ENCODE peak calls at places on chromosome 10, in seven cellular contexts. One of them, this sample, is unnamed.

GRCh38 chr10:13987472-13987871 is 343.3 kb downstream of the FRMD4A start:
- DNase-seq in breast epithelium: no peak
- DNase-seq in neural progenitor cell: no peak
- DNase-seq in progenitor cell of endocrine pancreas: no peak
- DNase-seq in amygdala: no peak
- DNase-seq in HFFc6: peak
- DNase-seq in activated T-helper 9 cell treated with anti-CD3 and anti-CD28 coated beads, Interleukin-2, amount 50 U/mL, for 16 hours: no peak
- DNase-seq in this sample: no peak

GRCh38 chr10:110219884-110220283 is 12.5 kb downstream of the MXI1 start:
- DNase-seq in breast epithelium: no peak
- DNase-seq in neural progenitor cell: no peak
- DNase-seq in progenitor cell of endocrine pancreas: no peak
- DNase-seq in amygdala: no peak
- DNase-seq in HFFc6: no peak
- DNase-seq in activated T-helper 9 cell treated with anti-CD3 and anti-CD28 coated beads, Interleukin-2, amount 50 U/mL, for 16 hours: no peak
- DNase-seq in this sample: no peak

GRCh38 chr10:122141821-122142651 is 129.1 kb upstream of the BTBD16 start:
- DNase-seq in breast epithelium: no peak
- DNase-seq in neural progenitor cell: no peak
- DNase-seq in progenitor cell of endocrine pancreas: no peak
- DNase-seq in amygdala: peak
- DNase-seq in HFFc6: peak
- DNase-seq in activated T-helper 9 cell treated with anti-CD3 and anti-CD28 coated beads, Interleukin-2, amount 50 U/mL, for 16 hours: no peak
- DNase-seq in this sample: peak

GRCh38 chr10:46329690-46330016 is 42.9 kb downstream of the ANTXRL start:
- DNase-seq in breast epithelium: no peak
- DNase-seq in neural progenitor cell: no peak
- DNase-seq in progenitor cell of endocrine pancreas: no peak
- DNase-seq in amygdala: no peak
- DNase-seq in HFFc6: no peak
- DNase-seq in activated T-helper 9 cell treated with anti-CD3 and anti-CD28 coated beads, Interleukin-2, amount 50 U/mL, for 16 hours: no peak
- DNase-seq in this sample: peak

GRCh38 chr10:125824736-125825135 is 1.4 kb downstream of the BCCIP start:
- DNase-seq in breast epithelium: no peak
- DNase-seq in neural progenitor cell: no peak
- DNase-seq in progenitor cell of endocrine pancreas: no peak
- DNase-seq in amygdala: no peak
- DNase-seq in HFFc6: peak
- DNase-seq in activated T-helper 9 cell treated with anti-CD3 and anti-CD28 coated beads, Interleukin-2, amount 50 U/mL, for 16 hours: no peak
- DNase-seq in this sample: no peak

GRCh38 chr10:76036410-76036940 is 605.1 kb downstream of the LRMDA start:
- DNase-seq in breast epithelium: peak
- DNase-seq in neural progenitor cell: peak
- DNase-seq in progenitor cell of endocrine pancreas: peak
- DNase-seq in amygdala: peak
- DNase-seq in HFFc6: peak
- DNase-seq in activated T-helper 9 cell treated with anti-CD3 and anti-CD28 coated beads, Interleukin-2, amount 50 U/mL, for 16 hours: peak
- DNase-seq in this sample: peak

GRCh38 chr10:102509387-102509786 is 5.6 kb downstream of the SUFU start:
- DNase-seq in breast epithelium: no peak
- DNase-seq in neural progenitor cell: no peak
- DNase-seq in progenitor cell of endocrine pancreas: no peak
- DNase-seq in amygdala: no peak
- DNase-seq in HFFc6: peak
- DNase-seq in activated T-helper 9 cell treated with anti-CD3 and anti-CD28 coated beads, Interleukin-2, amount 50 U/mL, for 16 hours: no peak
- DNase-seq in this sample: no peak

GRCh38 chr10:53025172-53025651 is 252.6 kb upstream of the MBL2 start:
- DNase-seq in breast epithelium: no peak
- DNase-seq in neural progenitor cell: no peak
- DNase-seq in progenitor cell of endocrine pancreas: no peak
- DNase-seq in amygdala: no peak
- DNase-seq in HFFc6: no peak
- DNase-seq in activated T-helper 9 cell treated with anti-CD3 and anti-CD28 coated beads, Interleukin-2, amount 50 U/mL, for 16 hours: no peak
- DNase-seq in this sample: no peak

GRCh38 chr10:59310324-59310914 is 51.9 kb downstream of the FAM13C start:
- DNase-seq in breast epithelium: no peak
- DNase-seq in neural progenitor cell: no peak
- DNase-seq in progenitor cell of endocrine pancreas: no peak
- DNase-seq in amygdala: no peak
- DNase-seq in HFFc6: no peak
- DNase-seq in activated T-helper 9 cell treated with anti-CD3 and anti-CD28 coated beads, Interleukin-2, amount 50 U/mL, for 16 hours: no peak
- DNase-seq in this sample: no peak

GRCh38 chr10:128577958-128578750 is 451.9 kb upstream of the MKI67 start:
- DNase-seq in breast epithelium: no peak
- DNase-seq in neural progenitor cell: no peak
- DNase-seq in progenitor cell of endocrine pancreas: no peak
- DNase-seq in amygdala: no peak
- DNase-seq in HFFc6: no peak
- DNase-seq in activated T-helper 9 cell treated with anti-CD3 and anti-CD28 coated beads, Interleukin-2, amount 50 U/mL, for 16 hours: no peak
- DNase-seq in this sample: no peak

This sample was measured in glutamatergic neuron.